ENCODE peak calls at places on chromosome 1, in four cellular contexts. O is NCI-H524; E is HS-27A; P is stimulated activated CD4-positive, alpha-beta T cell treated with anti-CD3 and anti-CD28 coated beads, TNF-alpha, amount 100 ng/mL, for 1 hour. G is an unnamed sample.

GRCh38 chr1:32388641-32389040 is 5.6 kb downstream of the BSDC1 start:
- DNase-seq in O (no peak), P (no peak), E (no peak), G (no peak)

GRCh38 chr1:160522622-160523345 is at the start of gene SLAMF6:
- DNase-seq in O (no peak), P (peak), E (no peak), G (no peak)

GRCh38 chr1:84870591-84870990 is 22.4 kb downstream of the LPAR3 start:
- DNase-seq in P (no peak), O (no peak), E (no peak), G (no peak)

GRCh38 chr1:54487571-54488050 is 60.4 kb upstream of the ACOT11 start:
- DNase-seq in O (peak), E (no peak), P (no peak), G (no peak)

GRCh38 chr1:25562101-25562927 is 18.9 kb downstream of the LDLRAP1 start:
- DNase-seq in E (no peak), P (peak), O (no peak), G (peak)

GRCh38 chr1:37035014-37035686 is 835 bp upstream of the GRIK3 start:
- DNase-seq in O (no peak), E (no peak), P (no peak), G (no peak)

GRCh38 chr1:55631508-55631907 is 416.3 kb upstream of the USP24 start:
- DNase-seq in P (no peak), E (no peak), O (no peak), G (no peak)

GRCh38 chr1:177586429-177586828 is 383.4 kb downstream of the SEC16B start:
- DNase-seq in O (no peak), P (no peak), E (peak), G (no peak)

GRCh38 chr1:22057861-22058260 is 5.4 kb downstream of the CDC42 start:
- DNase-seq in O (no peak), E (no peak), P (no peak), G (no peak)

GRCh38 chr1:6414443-6414844 is 5.3 kb downstream of the HES2 start:
- DNase-seq in P (no peak), E (no peak), O (peak), G (peak)

GRCh38 chr1:53636621-53637171 is 102.3 kb downstream of the GLIS1 start:
- DNase-seq in O (no peak), E (no peak), P (no peak), G (no peak)

GRCh38 chr1:7648761-7649384 is 122.2 kb upstream of the VAMP3 start:
- DNase-seq in O (peak), E (no peak), P (no peak), G (no peak)

GRCh38 chr1:156428772-156429288 is 59.8 kb downstream of the RHBG start:
- DNase-seq in O (no peak), E (no peak), P (no peak), G (no peak)

GRCh38 chr1:208088319-208088718 is 155.9 kb downstream of the PLXNA2 start:
- DNase-seq in O (peak), P (no peak), E (no peak), G (no peak)